ENCODE peak calls at places on chromosomes 11 and 22, in four cellular contexts. M is GM12878, A is H1, V is HepG2. H is an unnamed sample. For H3K27me3, the result is how much of the 10 kb centered on the place peaks cover.

GRCh38 chr22:49291169-49291568 is 536.5 kb downstream of the BRD1 start:
- DNase-seq in M (no peak), A (no peak), V (no peak), H (no peak)

GRCh38 chr11:75399344-75400109 is at the start of gene RPS3:
- DNase-seq in M (peak), A (peak), V (peak), H (peak)

GRCh38 chr22:40258463-40259046 is 80.8 kb downstream of the TNRC6B start:
- DNase-seq in M (no peak), A (no peak), V (no peak), H (no peak)

GRCh38 chr22:40533712-40534378 is 102.7 kb downstream of the MRTFA start:
- DNase-seq in M (peak), A (no peak), V (no peak), H (no peak)

GRCh38 chr22:50269573-50270301 is 443 bp downstream of the MAPK11 start:
- DNase-seq in M (no peak), A (no peak), V (no peak), H (no peak)

GRCh38 chr11:70694371-70694770 is 296.0 kb downstream of the CTTN start:
- DNase-seq in M (no peak), A (no peak), V (no peak), H (no peak)

GRCh38 chr11:71482216-71482615 is 29.2 kb downstream of the NADSYN1 start:
- DNase-seq in M (no peak), A (no peak), V (no peak), H (no peak)

GRCh38 chr11:86511086-86511551 is 136.4 kb downstream of the CCDC81 start:
- DNase-seq in M (peak), A (no peak), V (no peak), H (no peak)

GRCh38 chr22:32996702-32997101 is 61.5 kb downstream of the SYN3 start:
- DNase-seq in M (no peak), A (no peak), V (no peak), H (no peak)
- TF ChIP-seq SUZ12 in M (no peak), A (no peak), V (no peak), H (no peak)

GRCh38 chr11:65504671-65505433 is 6.0 kb downstream of the MALAT1 start:
- DNase-seq in M (no peak), A (no peak), V (no peak), H (no peak)
- H3K27me3 ChIP-seq in M (under half), A (under half), V (under half), H (under half)

GRCh38 chr11:2929880-2930704 is 872 bp upstream of the PHLDA2 start:
- DNase-seq in M (peak), A (no peak), V (peak), H (no peak)
- H3K4me3 ChIP-seq in M (peak), A (peak), V (peak), H (peak)

DNA sequence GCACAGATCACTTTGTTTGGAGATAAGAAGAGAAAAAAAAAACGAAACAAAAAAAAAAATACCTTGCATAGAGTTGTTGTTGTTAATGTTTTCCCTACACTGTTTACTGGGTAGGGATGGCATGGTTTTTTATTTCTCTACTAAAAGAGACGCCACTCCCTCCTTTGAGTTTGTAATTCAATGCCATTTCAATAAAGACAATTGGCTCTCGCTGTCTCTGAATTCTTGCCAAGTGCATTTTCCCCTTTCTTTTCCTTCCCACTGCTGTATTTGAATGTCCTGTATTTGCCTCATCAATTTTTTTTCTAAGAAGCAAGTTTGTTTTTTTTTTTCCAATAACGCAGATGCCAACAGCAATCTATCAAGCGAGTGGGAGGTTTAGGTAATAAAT is 213.8 kb upstream of the UBASH3B start:
- DNase-seq in M (no peak), A (no peak), V (no peak), H (no peak)
- TF ChIP-seq SUZ12 in M (no peak), A (no peak), V (no peak), H (no peak)

GRCh38 chr11:130534525-130534924 is 86.1 kb downstream of the ADAMTS15 start:
- DNase-seq in M (no peak), A (no peak), V (no peak), H (no peak)

GRCh38 chr11:130533871-130534270 is 85.4 kb downstream of the ADAMTS15 start:
- DNase-seq in M (no peak), A (no peak), V (no peak), H (no peak)

GRCh38 chr11:130533113-130533803 is 84.8 kb downstream of the ADAMTS15 start:
- DNase-seq in M (no peak), A (no peak), V (no peak), H (no peak)

GRCh38 chr11:130536106-130537040 is 87.9 kb downstream of the ADAMTS15 start:
- DNase-seq in M (no peak), A (no peak), V (no peak), H (no peak)

DNA sequence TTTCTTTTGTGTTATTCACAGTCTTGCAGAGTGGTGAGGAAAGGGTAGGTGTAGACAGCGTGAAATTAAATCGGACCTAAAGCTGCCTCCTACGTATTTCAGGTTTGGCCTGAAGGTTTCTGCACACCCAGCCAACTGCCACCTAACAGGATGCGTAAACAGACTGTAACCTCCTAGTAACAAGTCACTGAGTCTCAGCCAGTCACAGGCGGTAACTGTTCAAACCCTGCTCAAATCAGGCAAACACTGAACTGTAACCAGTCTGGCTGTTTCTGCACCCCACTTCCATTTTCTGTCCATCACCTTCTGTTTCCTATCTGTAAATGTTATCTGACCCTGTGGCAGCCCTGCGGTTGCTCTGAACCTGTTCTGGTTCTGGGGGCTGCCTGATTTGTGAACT is 87.1 kb downstream of the ADAMTS15 start:
- DNase-seq in M (no peak), A (no peak), V (no peak), H (no peak)
- H3K27me3 ChIP-seq in M (under half), A (under half), V (under half), H (under half)

DNA sequence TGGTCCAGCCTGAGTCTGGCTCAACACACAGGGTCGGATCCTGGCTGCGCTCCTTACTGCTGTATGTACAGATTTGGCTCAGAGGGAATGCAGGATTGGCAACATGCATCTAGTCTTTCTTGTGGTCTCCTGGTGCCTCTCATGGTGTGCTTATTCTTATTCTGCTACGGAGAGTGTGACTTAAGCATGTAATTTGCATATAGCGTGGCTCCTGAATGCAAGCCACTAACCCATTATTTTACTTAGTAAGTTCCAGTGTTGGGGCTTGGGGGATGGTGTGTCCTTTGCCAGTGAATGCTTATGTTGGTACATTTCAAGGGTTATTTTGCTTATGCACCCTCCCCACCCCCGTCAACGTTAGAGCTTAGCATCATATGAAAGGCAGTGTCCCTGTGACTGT is 51.2 kb downstream of the PTPRJ start:
- DNase-seq in M (no peak), A (no peak), V (no peak), H (no peak)
- H3K4me3 ChIP-seq in M (peak), A (no peak), V (no peak), H (no peak)

GRCh38 chr11:93169143-93169542 is 28.6 kb downstream of the SLC36A4 start:
- DNase-seq in M (no peak), A (no peak), V (no peak), H (no peak)

GRCh38 chr11:93166194-93166593 is 31.6 kb downstream of the SLC36A4 start:
- DNase-seq in M (no peak), A (no peak), V (no peak), H (no peak)

GRCh38 chr11:93166867-93167266 is 30.9 kb downstream of the SLC36A4 start:
- DNase-seq in M (no peak), A (no peak), V (no peak), H (no peak)

DNA sequence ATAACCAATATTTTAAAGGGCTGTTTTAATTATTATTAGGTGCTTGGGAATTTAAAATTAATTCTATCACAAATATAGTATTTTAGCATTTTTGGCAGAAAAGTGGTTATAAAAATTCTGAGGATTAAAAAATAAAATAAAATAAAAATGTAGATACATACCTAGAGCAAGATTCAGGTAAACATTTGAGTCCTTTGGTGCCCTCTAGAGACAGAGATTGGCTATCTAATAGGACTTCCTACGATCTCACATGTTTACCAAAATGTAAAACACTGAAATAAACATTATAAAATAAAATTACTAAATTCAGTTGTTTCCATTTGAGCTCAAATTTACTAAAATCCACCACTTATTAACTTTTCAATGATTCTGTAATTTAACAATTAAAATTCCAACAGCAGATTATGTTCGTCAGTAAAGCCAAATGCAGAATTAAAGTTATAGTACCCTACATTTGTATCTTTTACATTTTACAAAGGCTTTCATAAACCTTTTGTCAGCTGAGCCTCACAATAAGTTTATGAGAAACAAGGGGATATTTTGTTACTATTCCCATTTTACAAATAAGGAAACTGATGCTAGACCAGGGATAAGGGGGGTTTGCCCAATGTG is 27.7 kb downstream of the SLC36A4 start:
- DNase-seq in M (no peak), A (no peak), V (peak), H (peak)
- TF ChIP-seq SUZ12 in M (no peak), A (no peak), V (no peak), H (no peak)

GRCh38 chr22:28911279-28911640 is 27.9 kb downstream of the ZNRF3 start:
- DNase-seq in M (no peak), A (no peak), V (no peak), H (no peak)

GRCh38 chr22:28907311-28908008 is 24.1 kb downstream of the ZNRF3 start:
- DNase-seq in M (peak), A (no peak), V (no peak), H (no peak)

GRCh38 chr22:28910575-28911278 is 27.4 kb downstream of the ZNRF3 start:
- DNase-seq in M (no peak), A (no peak), V (no peak), H (no peak)

GRCh38 chr22:28911777-28912669 is 28.7 kb downstream of the ZNRF3 start:
- DNase-seq in M (no peak), A (no peak), V (peak), H (no peak)

GRCh38 chr22:28909375-28909774 is 26.0 kb downstream of the ZNRF3 start:
- DNase-seq in M (peak), A (no peak), V (no peak), H (no peak)
- H3K27me3 ChIP-seq in M (under half), A (under half), V (under half), H (under half)